ENCODE peak calls at places on chromosomes 7 and 10, in six cellular contexts. One of them, this sample, is unnamed.

GRCh38 chr7:44884553-44885393 is 557 bp downstream of the PURB start:
- DNase-seq in bronchial epithelial cell: peak; percentile 15
- DNase-seq in WERI-Rb-1: peak; percentile 22
- DNase-seq in fibroblast of lung: peak; percentile 74
- DNase-seq in A549: peak; percentile 53
- DNase-seq in body of pancreas: peak; percentile 52
- DNase-seq in this sample: no peak

GRCh38 chr10:116787893-116788665 is 45.7 kb upstream of the HSPA12A start:
- DNase-seq in body of pancreas: peak; percentile 73
- DNase-seq in bronchial epithelial cell: peak; percentile 22
- DNase-seq in A549: peak; percentile 62
- DNase-seq in fibroblast of lung: peak; percentile 70
- DNase-seq in WERI-Rb-1: peak; percentile 82
- DNase-seq in this sample: peak; percentile 9

GRCh38 chr7:110421490-110422241 is 669.3 kb upstream of the LRRN3 start:
- DNase-seq in A549: no peak
- DNase-seq in WERI-Rb-1: no peak
- DNase-seq in fibroblast of lung: no peak
- DNase-seq in bronchial epithelial cell: no peak
- DNase-seq in body of pancreas: no peak
- DNase-seq in this sample: no peak

GRCh38 chr7:25031007-25031406 is 51.0 kb upstream of the OSBPL3 start:
- DNase-seq in body of pancreas: no peak
- DNase-seq in WERI-Rb-1: no peak
- DNase-seq in fibroblast of lung: no peak
- DNase-seq in bronchial epithelial cell: peak; percentile 73
- DNase-seq in A549: no peak
- DNase-seq in this sample: no peak

GRCh38 chr10:21030096-21030495 is 133.0 kb upstream of the NEBL start:
- DNase-seq in bronchial epithelial cell: peak; percentile 47
- DNase-seq in A549: peak; percentile 68
- DNase-seq in WERI-Rb-1: no peak
- DNase-seq in fibroblast of lung: peak; percentile 20
- DNase-seq in body of pancreas: no peak
- DNase-seq in this sample: no peak

GRCh38 chr7:32643194-32643593 is 147.9 kb downstream of the AVL9 start:
- DNase-seq in WERI-Rb-1: no peak
- DNase-seq in body of pancreas: no peak
- DNase-seq in bronchial epithelial cell: no peak
- DNase-seq in A549: no peak
- DNase-seq in fibroblast of lung: no peak
- DNase-seq in this sample: no peak

GRCh38 chr10:30893208-30893607 is 138.5 kb downstream of the ZNF438 start:
- DNase-seq in WERI-Rb-1: no peak
- DNase-seq in bronchial epithelial cell: no peak
- DNase-seq in A549: no peak
- DNase-seq in body of pancreas: no peak
- DNase-seq in fibroblast of lung: peak; percentile 27
- DNase-seq in this sample: no peak

GRCh38 chr10:104577171-104577570 is 63.9 kb upstream of the SORCS3 start:
- DNase-seq in A549: no peak
- DNase-seq in WERI-Rb-1: no peak
- DNase-seq in body of pancreas: no peak
- DNase-seq in fibroblast of lung: no peak
- DNase-seq in bronchial epithelial cell: no peak
- DNase-seq in this sample: no peak

GRCh38 chr10:48608926-48609325 is 4.1 kb upstream of the ARHGAP22 start:
- DNase-seq in WERI-Rb-1: no peak
- DNase-seq in body of pancreas: no peak
- DNase-seq in A549: no peak
- DNase-seq in fibroblast of lung: peak; percentile 17
- DNase-seq in bronchial epithelial cell: no peak
- DNase-seq in this sample: no peak

GRCh38 chr10:111410740-111411139 is 333.9 kb downstream of the ADRA2A start:
- DNase-seq in WERI-Rb-1: no peak
- DNase-seq in fibroblast of lung: no peak
- DNase-seq in A549: no peak
- DNase-seq in bronchial epithelial cell: peak; percentile 14
- DNase-seq in body of pancreas: no peak
- DNase-seq in this sample: no peak

GRCh38 chr7:22677680-22678079 is 49.3 kb upstream of the IL6 start:
- DNase-seq in WERI-Rb-1: no peak
- DNase-seq in bronchial epithelial cell: no peak
- DNase-seq in body of pancreas: no peak
- DNase-seq in A549: no peak
- DNase-seq in fibroblast of lung: no peak
- DNase-seq in this sample: no peak

GRCh38 chr10:5628366-5628765 is 38.0 kb downstream of the ASB13 start:
- DNase-seq in A549: no peak
- DNase-seq in fibroblast of lung: peak; percentile 66
- DNase-seq in bronchial epithelial cell: no peak
- DNase-seq in WERI-Rb-1: no peak
- DNase-seq in body of pancreas: no peak
- DNase-seq in this sample: no peak

GRCh38 chr10:17161788-17162187 is 32.2 kb upstream of the CUBN start:
- DNase-seq in A549: no peak
- DNase-seq in fibroblast of lung: no peak
- DNase-seq in body of pancreas: no peak
- DNase-seq in WERI-Rb-1: no peak
- DNase-seq in bronchial epithelial cell: peak; percentile 32
- DNase-seq in this sample: no peak

GRCh38 chr10:90742189-90742588 is 115.7 kb downstream of the HTR7 start:
- DNase-seq in fibroblast of lung: peak; percentile 6
- DNase-seq in bronchial epithelial cell: peak; percentile 64
- DNase-seq in WERI-Rb-1: no peak
- DNase-seq in A549: no peak
- DNase-seq in body of pancreas: no peak
- DNase-seq in this sample: no peak

GRCh38 chr10:106467506-106467905 is 697.0 kb downstream of the SORCS1 start:
- DNase-seq in fibroblast of lung: no peak
- DNase-seq in WERI-Rb-1: no peak
- DNase-seq in A549: no peak
- DNase-seq in bronchial epithelial cell: no peak
- DNase-seq in body of pancreas: no peak
- DNase-seq in this sample: no peak

GRCh38 chr10:53477313-53477675 is 704.7 kb upstream of the MBL2 start:
- DNase-seq in fibroblast of lung: no peak
- DNase-seq in WERI-Rb-1: no peak
- DNase-seq in A549: no peak
- DNase-seq in bronchial epithelial cell: no peak
- DNase-seq in body of pancreas: no peak
- DNase-seq in this sample: no peak

GRCh38 chr10:83607959-83608745 is 531.2 kb upstream of the GHITM start:
- DNase-seq in A549: no peak
- DNase-seq in body of pancreas: no peak
- DNase-seq in fibroblast of lung: no peak
- DNase-seq in WERI-Rb-1: no peak
- DNase-seq in bronchial epithelial cell: no peak
- DNase-seq in this sample: no peak

GRCh38 chr10:35778344-35778743 is 136.2 kb upstream of the FZD8 start:
- DNase-seq in bronchial epithelial cell: no peak
- DNase-seq in A549: no peak
- DNase-seq in fibroblast of lung: no peak
- DNase-seq in WERI-Rb-1: no peak
- DNase-seq in body of pancreas: no peak
- DNase-seq in this sample: no peak

GRCh38 chr10:84198206-84198915 is 4.0 kb downstream of the CDHR1 start:
- DNase-seq in WERI-Rb-1: peak; percentile 81
- DNase-seq in bronchial epithelial cell: no peak
- DNase-seq in body of pancreas: no peak
- DNase-seq in fibroblast of lung: no peak
- DNase-seq in A549: no peak
- DNase-seq in this sample: no peak

GRCh38 chr10:79385392-79385795 is 38.1 kb downstream of the PPIF start:
- DNase-seq in A549: no peak
- DNase-seq in bronchial epithelial cell: no peak
- DNase-seq in fibroblast of lung: no peak
- DNase-seq in WERI-Rb-1: peak; percentile 2
- DNase-seq in body of pancreas: no peak
- DNase-seq in this sample: no peak

GRCh38 chr10:8174762-8175161 is 120.3 kb downstream of the GATA3 start:
- DNase-seq in fibroblast of lung: no peak
- DNase-seq in WERI-Rb-1: no peak
- DNase-seq in A549: no peak
- DNase-seq in bronchial epithelial cell: no peak
- DNase-seq in body of pancreas: no peak
- DNase-seq in this sample: no peak

GRCh38 chr10:115141254-115141653 is 48.1 kb downstream of the ATRNL1 start:
- DNase-seq in fibroblast of lung: peak; percentile 48
- DNase-seq in body of pancreas: no peak
- DNase-seq in A549: peak; percentile 8
- DNase-seq in WERI-Rb-1: no peak
- DNase-seq in bronchial epithelial cell: peak; percentile 30
- DNase-seq in this sample: no peak

GRCh38 chr10:21993360-21994001 is 10.0 kb downstream of the DNAJC1 start:
- DNase-seq in fibroblast of lung: peak; percentile 64
- DNase-seq in body of pancreas: no peak
- DNase-seq in A549: peak; percentile 41
- DNase-seq in WERI-Rb-1: no peak
- DNase-seq in bronchial epithelial cell: no peak
- DNase-seq in this sample: no peak

GRCh38 chr7:47204709-47205108 is 377.2 kb downstream of the TNS3 start:
- DNase-seq in A549: no peak
- DNase-seq in fibroblast of lung: no peak
- DNase-seq in WERI-Rb-1: no peak
- DNase-seq in bronchial epithelial cell: no peak
- DNase-seq in body of pancreas: no peak
- DNase-seq in this sample: no peak

GRCh38 chr10:88342733-88343310 is 240.3 kb downstream of the RNLS start:
- DNase-seq in bronchial epithelial cell: no peak
- DNase-seq in fibroblast of lung: no peak
- DNase-seq in body of pancreas: no peak
- DNase-seq in A549: no peak
- DNase-seq in WERI-Rb-1: no peak
- DNase-seq in this sample: no peak

GRCh38 chr10:82544377-82544776 is 669.4 kb downstream of the NRG3 start:
- DNase-seq in bronchial epithelial cell: no peak
- DNase-seq in A549: no peak
- DNase-seq in fibroblast of lung: no peak
- DNase-seq in body of pancreas: no peak
- DNase-seq in WERI-Rb-1: no peak
- DNase-seq in this sample: no peak

GRCh38 chr10:1048349-1048731 is 579 bp downstream of the IDI1 start:
- DNase-seq in fibroblast of lung: peak; percentile 50
- DNase-seq in body of pancreas: peak; percentile 40
- DNase-seq in A549: peak; percentile 33
- DNase-seq in WERI-Rb-1: no peak
- DNase-seq in bronchial epithelial cell: no peak
- DNase-seq in this sample: no peak

GRCh38 chr7:68573271-68574000 is 1024.8 kb upstream of the AUTS2 start:
- DNase-seq in bronchial epithelial cell: no peak
- DNase-seq in fibroblast of lung: no peak
- DNase-seq in body of pancreas: no peak
- DNase-seq in WERI-Rb-1: no peak
- DNase-seq in A549: no peak
- DNase-seq in this sample: no peak

GRCh38 chr7:95397381-95397780 is 1.2 kb upstream of the PON3 start:
- DNase-seq in WERI-Rb-1: no peak
- DNase-seq in bronchial epithelial cell: no peak
- DNase-seq in fibroblast of lung: no peak
- DNase-seq in A549: no peak
- DNase-seq in body of pancreas: no peak
- DNase-seq in this sample: no peak
- H3K4me3 ChIP-seq in WERI-Rb-1: no peak overlapping the region
- H3K4me3 ChIP-seq in bronchial epithelial cell: no peak overlapping the region
- H3K4me3 ChIP-seq in fibroblast of lung: no peak overlapping the region
- H3K4me3 ChIP-seq in A549: peak overlapping the region; percentile 62
- H3K4me3 ChIP-seq in body of pancreas: no peak overlapping the region
- H3K4me3 ChIP-seq in this sample: no peak overlapping the region

GRCh38 chr10:33328253-33328652 is 6.2 kb downstream of the NRP1 start:
- DNase-seq in fibroblast of lung: no peak
- DNase-seq in bronchial epithelial cell: no peak
- DNase-seq in body of pancreas: no peak
- DNase-seq in WERI-Rb-1: no peak
- DNase-seq in A549: no peak
- DNase-seq in this sample: no peak

GRCh38 chr10:33325929-33326328 is 8.5 kb downstream of the NRP1 start:
- DNase-seq in WERI-Rb-1: no peak
- DNase-seq in bronchial epithelial cell: no peak
- DNase-seq in A549: no peak
- DNase-seq in body of pancreas: no peak
- DNase-seq in fibroblast of lung: peak; percentile 55
- DNase-seq in this sample: no peak

GRCh38 chr10:33327750-33328149 is 6.7 kb downstream of the NRP1 start:
- DNase-seq in WERI-Rb-1: no peak
- DNase-seq in bronchial epithelial cell: no peak
- DNase-seq in fibroblast of lung: no peak
- DNase-seq in body of pancreas: no peak
- DNase-seq in A549: no peak
- DNase-seq in this sample: no peak

GRCh38 chr10:33329178-33329577 is 5.3 kb downstream of the NRP1 start:
- DNase-seq in fibroblast of lung: no peak
- DNase-seq in body of pancreas: no peak
- DNase-seq in WERI-Rb-1: no peak
- DNase-seq in A549: no peak
- DNase-seq in bronchial epithelial cell: no peak
- DNase-seq in this sample: no peak

GRCh38 chr10:33326897-33327296 is 7.6 kb downstream of the NRP1 start:
- DNase-seq in WERI-Rb-1: no peak
- DNase-seq in fibroblast of lung: peak; percentile 78
- DNase-seq in bronchial epithelial cell: no peak
- DNase-seq in A549: no peak
- DNase-seq in body of pancreas: no peak
- DNase-seq in this sample: no peak
- H3K4me3 ChIP-seq in WERI-Rb-1: no peak overlapping the region
- H3K4me3 ChIP-seq in fibroblast of lung: no peak overlapping the region
- H3K4me3 ChIP-seq in bronchial epithelial cell: no peak overlapping the region
- H3K4me3 ChIP-seq in A549: no peak overlapping the region
- H3K4me3 ChIP-seq in body of pancreas: no peak overlapping the region
- H3K4me3 ChIP-seq in this sample: no peak overlapping the region

GRCh38 chr7:69645683-69646082 is 47.4 kb downstream of the AUTS2 start:
- DNase-seq in bronchial epithelial cell: no peak
- DNase-seq in A549: no peak
- DNase-seq in fibroblast of lung: no peak
- DNase-seq in body of pancreas: no peak
- DNase-seq in WERI-Rb-1: no peak
- DNase-seq in this sample: no peak
- H3K4me3 ChIP-seq in bronchial epithelial cell: no peak overlapping the region
- H3K4me3 ChIP-seq in A549: no peak overlapping the region
- H3K4me3 ChIP-seq in fibroblast of lung: no peak overlapping the region
- H3K4me3 ChIP-seq in body of pancreas: no peak overlapping the region
- H3K4me3 ChIP-seq in WERI-Rb-1: no peak overlapping the region
- H3K4me3 ChIP-seq in this sample: no peak overlapping the region

DNA sequence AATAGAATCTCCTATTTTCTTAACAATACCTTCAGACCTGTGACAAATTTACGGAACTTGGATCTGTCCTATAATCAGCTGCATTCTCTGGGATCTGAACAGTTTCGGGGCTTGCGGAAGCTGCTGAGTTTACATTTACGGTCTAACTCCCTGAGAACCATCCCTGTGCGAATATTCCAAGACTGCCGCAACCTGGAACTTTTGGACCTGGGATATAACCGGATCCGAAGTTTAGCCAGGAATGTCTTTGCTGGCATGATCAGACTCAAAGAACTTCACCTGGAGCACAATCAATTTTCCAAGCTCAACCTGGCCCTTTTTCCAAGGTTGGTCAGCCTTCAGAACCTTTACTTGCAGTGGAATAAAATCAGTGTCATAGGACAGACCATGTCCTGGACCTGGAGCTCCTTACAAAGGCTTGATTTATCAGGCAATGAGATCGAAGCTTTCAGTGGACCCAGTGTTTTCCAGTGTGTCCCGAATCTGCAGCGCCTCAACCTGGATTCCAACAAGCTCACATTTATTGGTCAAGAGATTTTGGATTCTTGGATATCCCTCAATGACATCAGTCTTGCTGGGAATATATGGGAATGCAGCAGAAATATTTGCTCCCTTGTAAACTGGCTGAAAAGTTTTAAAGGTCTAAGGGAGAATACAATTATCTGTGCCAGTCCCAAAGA is 1.6 kb downstream of the LRRTM3 start:
- DNase-seq in fibroblast of lung: no peak
- DNase-seq in A549: no peak
- DNase-seq in bronchial epithelial cell: no peak
- DNase-seq in body of pancreas: no peak
- DNase-seq in WERI-Rb-1: no peak
- DNase-seq in this sample: no peak
- H3K4me3 ChIP-seq in fibroblast of lung: no peak overlapping the region
- H3K4me3 ChIP-seq in A549: no peak overlapping the region
- H3K4me3 ChIP-seq in bronchial epithelial cell: no peak overlapping the region
- H3K4me3 ChIP-seq in body of pancreas: no peak overlapping the region
- H3K4me3 ChIP-seq in WERI-Rb-1: no peak overlapping the region
- H3K4me3 ChIP-seq in this sample: peak overlapping the region; percentile 40